ENCODE peak calls at places on chromosome 19, in ten cellular contexts. G is NAMALWA; Z is stimulated activated CD4-positive, alpha-beta T cell treated with anti-CD3 and anti-CD28 coated beads, Interleukin-15, amount 100 ng/mL, for 1 hour; O is tibial artery; L is aorta; T is cardiac muscle cell; I is mucosa of descending colon; P is omental fat pad; V is mammary epithelial cell; M is CD8-positive, alpha-beta memory T cell. E is an unnamed sample.

GRCh38 chr19:58372311-58373133 is 8.3 kb downstream of the ZNF837 start:
- DNase-seq in G (no peak), Z (no peak), O (no peak), L (no peak), T (no peak), I (no peak), P (no peak), V (no peak), M (no peak), E (no peak)

GRCh38 chr19:46478356-46478986 is 7.1 kb upstream of the PNMA8A start:
- DNase-seq in G (peak), Z (no peak), O (no peak), L (peak), T (peak), I (no peak), P (no peak), V (peak), M (no peak), E (peak)

GRCh38 chr19:4164262-4164661 is 10.8 kb downstream of the CREB3L3 start:
- DNase-seq in G (no peak), Z (no peak), O (no peak), L (no peak), T (no peak), I (no peak), P (no peak), V (no peak), M (no peak), E (no peak)

GRCh38 chr19:54478677-54479266 is 5.7 kb upstream of the CDC42EP5 start:
- DNase-seq in G (peak), Z (no peak), O (no peak), L (no peak), T (peak), I (no peak), P (no peak), V (peak), M (no peak), E (peak)

GRCh38 chr19:46413262-46414031 is at the start of gene CCDC8:
- DNase-seq in G (no peak), Z (no peak), O (peak), L (peak), T (peak), I (peak), P (no peak), V (peak), M (no peak), E (no peak)

GRCh38 chr19:6761053-6761676 is 6.1 kb downstream of the SH2D3A start:
- DNase-seq in G (peak), Z (no peak), O (no peak), L (no peak), T (no peak), I (no peak), P (no peak), V (no peak), M (no peak), E (peak)

GRCh38 chr19:28155265-28155664 is 1057.7 kb downstream of the UQCRFS1 start:
- DNase-seq in G (no peak), Z (no peak), O (no peak), L (no peak), T (no peak), I (no peak), P (no peak), V (no peak), M (no peak), E (no peak)

GRCh38 chr19:35295792-35296462 is 4.0 kb downstream of the MAG start:
- DNase-seq in G (peak), Z (no peak), O (no peak), L (no peak), T (no peak), I (peak), P (no peak), V (no peak), M (no peak), E (no peak)

GRCh38 chr19:36688058-36688457 is 646 bp downstream of the ZNF567 start:
- DNase-seq in G (no peak), Z (no peak), O (no peak), L (no peak), T (no peak), I (no peak), P (no peak), V (no peak), M (no peak), E (peak)

GRCh38 chr19:52638601-52639000 is 446 bp upstream of the ZNF83 start:
- DNase-seq in G (no peak), Z (no peak), O (peak), L (peak), T (no peak), I (peak), P (no peak), V (no peak), M (no peak), E (peak)

GRCh38 chr19:41295506-41295905 is 14.5 kb upstream of the CCDC97 start:
- DNase-seq in G (no peak), Z (no peak), O (no peak), L (no peak), T (no peak), I (no peak), P (no peak), V (no peak), M (no peak), E (no peak)

GRCh38 chr19:7355151-7355845 is 6.6 kb downstream of the ARHGEF18 start:
- DNase-seq in G (no peak), Z (no peak), O (no peak), L (no peak), T (peak), I (no peak), P (no peak), V (no peak), M (no peak), E (peak)

GRCh38 chr19:13665125-13665903 is 99.0 kb upstream of the MRI1 start:
- DNase-seq in G (no peak), Z (no peak), O (no peak), L (no peak), T (no peak), I (no peak), P (no peak), V (no peak), M (no peak), E (no peak)

GRCh38 chr19:49497790-49498106 is 1.5 kb downstream of the RPS11 start:
- DNase-seq in G (no peak), Z (no peak), O (no peak), L (no peak), T (no peak), I (no peak), P (no peak), V (no peak), M (no peak), E (no peak)

GRCh38 chr19:18514800-18515682 is 6.8 kb downstream of the ELL start:
- DNase-seq in G (no peak), Z (no peak), O (peak), L (peak), T (peak), I (peak), P (peak), V (no peak), M (peak), E (peak)

GRCh38 chr19:7463575-7463974 is 25.3 kb downstream of the PEX11G start:
- DNase-seq in G (no peak), Z (no peak), O (no peak), L (no peak), T (no peak), I (no peak), P (no peak), V (no peak), M (no peak), E (no peak)

GRCh38 chr19:42323852-42324654 is 1.4 kb upstream of the MEGF8 start:
- DNase-seq in G (peak), Z (no peak), O (no peak), L (no peak), T (no peak), I (no peak), P (no peak), V (no peak), M (no peak), E (no peak)

GRCh38 chr19:8392017-8392591 is 1.9 kb downstream of the RAB11B start:
- DNase-seq in G (no peak), Z (no peak), O (no peak), L (no peak), T (peak), I (peak), P (no peak), V (no peak), M (no peak), E (no peak)

GRCh38 chr19:41456342-41456918 is 13.5 kb downstream of the ERICH4 start:
- DNase-seq in G (no peak), Z (no peak), O (no peak), L (no peak), T (peak), I (no peak), P (no peak), V (no peak), M (no peak), E (peak)

GRCh38 chr19:18483119-18483518 is 38.8 kb downstream of the ELL start:
- DNase-seq in G (no peak), Z (no peak), O (no peak), L (no peak), T (no peak), I (no peak), P (no peak), V (no peak), M (no peak), E (no peak)

GRCh38 chr19:3275068-3275582 is 50.7 kb downstream of the CELF5 start:
- DNase-seq in G (peak), Z (no peak), O (no peak), L (no peak), T (no peak), I (no peak), P (no peak), V (no peak), M (no peak), E (peak)

GRCh38 chr19:38336638-38337359 is 1.2 kb downstream of the CATSPERG start:
- DNase-seq in G (peak), Z (peak), O (peak), L (peak), T (peak), I (peak), P (peak), V (peak), M (peak), E (peak)

GRCh38 chr19:19040417-19040816 is 7.0 kb downstream of the ARMC6 start:
- DNase-seq in G (no peak), Z (no peak), O (peak), L (peak), T (peak), I (no peak), P (no peak), V (no peak), M (no peak), E (peak)

GRCh38 chr19:16017138-16017490 is 59.2 kb upstream of the TPM4 start:
- DNase-seq in G (no peak), Z (no peak), O (no peak), L (no peak), T (no peak), I (no peak), P (no peak), V (no peak), M (no peak), E (no peak)

GRCh38 chr19:5147074-5147970 is 178.4 kb downstream of the KDM4B start:
- DNase-seq in G (no peak), Z (no peak), O (peak), L (peak), T (no peak), I (no peak), P (no peak), V (no peak), M (no peak), E (no peak)

GRCh38 chr19:14536926-14537692 is 7.7 kb downstream of the TECR start:
- DNase-seq in G (peak), Z (peak), O (peak), L (peak), T (peak), I (peak), P (peak), V (peak), M (no peak), E (no peak)

GRCh38 chr19:31595521-31595920 is 246.3 kb upstream of the TSHZ3 start:
- DNase-seq in G (no peak), Z (no peak), O (no peak), L (no peak), T (no peak), I (no peak), P (no peak), V (no peak), M (no peak), E (no peak)

GRCh38 chr19:48608798-48609263 is 2.3 kb downstream of the SPACA4 start:
- DNase-seq in G (peak), Z (peak), O (no peak), L (no peak), T (peak), I (no peak), P (no peak), V (no peak), M (no peak), E (peak)

GRCh38 chr19:14821958-14822357 is 13.0 kb downstream of the OR7A5 start:
- DNase-seq in G (no peak), Z (no peak), O (no peak), L (no peak), T (peak), I (no peak), P (no peak), V (no peak), M (no peak), E (no peak)